ENCODE peak calls at places on chromosomes 2 and 18, in four cellular contexts. J is A673; F is mammary epithelial cell; B is effector memory CD4-positive, alpha-beta T cell. I is an unnamed sample.

GRCh38 chr2:6352906-6353515 is 512.7 kb downstream of the CMPK2 start:
- DNase-seq in B (no peak), F (no peak), J (peak; percentile 81), I (no peak)

GRCh38 chr2:29462293-29462692 is 347.1 kb downstream of the CLIP4 start:
- DNase-seq in F (peak; percentile 51), B (no peak), J (no peak), I (no peak)

GRCh38 chr2:221001377-221001776 is 570.7 kb downstream of the EPHA4 start:
- DNase-seq in F (no peak), B (no peak), J (no peak), I (no peak)

GRCh38 chr2:109614715-109615636 is 812 bp downstream of the SOWAHC start:
- DNase-seq in J (no peak), B (no peak), F (peak; percentile 37), I (no peak)

GRCh38 chr2:25814681-25815080 is 63.6 kb downstream of the ASXL2 start:
- DNase-seq in B (no peak), J (no peak), F (peak; percentile 29), I (no peak)

GRCh38 chr2:172358784-172359556 is 68.4 kb upstream of the ITGA6 start:
- DNase-seq in F (no peak), J (no peak), B (no peak), I (no peak)

GRCh38 chr2:204497855-204498254 is 47.4 kb upstream of the PARD3B start:
- DNase-seq in F (no peak), B (no peak), J (no peak), I (no peak)

GRCh38 chr2:10305715-10306114 is 3.0 kb downstream of the HPCAL1 start:
- DNase-seq in B (no peak), J (no peak), F (no peak), I (no peak)

GRCh38 chr2:65277791-65278449 is 50.3 kb downstream of the ACTR2 start:
- DNase-seq in F (no peak), B (no peak), J (no peak), I (no peak)

GRCh38 chr2:15730545-15731212 is 139.0 kb downstream of the DDX1 start:
- DNase-seq in B (no peak), J (peak; percentile 29), F (peak; percentile 87), I (no peak)

GRCh38 chr18:74283255-74283554 is 8.6 kb downstream of the CYB5A start:
- DNase-seq in J (no peak), F (no peak), B (no peak), I (no peak)

GRCh38 chr2:242043538-242044205 is 174.1 kb downstream of the RTP5 start:
- DNase-seq in F (no peak), J (no peak), B (no peak), I (no peak)

GRCh38 chr18:59382388-59382787 is 23.3 kb upstream of the LMAN1 start:
- DNase-seq in J (no peak), B (no peak), F (no peak), I (no peak)

GRCh38 chr2:9378433-9379371 is 44.6 kb downstream of the ITGB1BP1 start:
- DNase-seq in F (peak; percentile 19), J (peak; percentile 79), B (no peak), I (no peak)

GRCh38 chr18:45014047-45014501 is 333.4 kb downstream of the SETBP1 start:
- DNase-seq in F (peak; percentile 91), B (no peak), J (peak; percentile 17), I (no peak)

GRCh38 chr2:241901018-241901380 is 31.5 kb downstream of the RTP5 start:
- DNase-seq in F (no peak), B (no peak), J (no peak), I (no peak)

GRCh38 chr2:15155959-15156574 is 405.1 kb downstream of the NBAS start:
- DNase-seq in J (no peak), F (no peak), B (no peak), I (no peak)

GRCh38 chr2:14520385-14520945 is 112.1 kb upstream of the LRATD1 start:
- DNase-seq in B (no peak), J (no peak), F (no peak), I (no peak)

GRCh38 chr2:61438670-61439069 is 32.2 kb downstream of the USP34 start:
- DNase-seq in B (no peak), F (no peak), J (no peak), I (no peak)

GRCh38 chr2:229445013-229445412 is 173.9 kb upstream of the PID1 start:
- DNase-seq in J (no peak), F (peak; percentile 97), B (no peak), I (no peak)

GRCh38 chr2:8867363-8867762 is 29.9 kb upstream of the KIDINS220 start:
- DNase-seq in B (no peak), F (no peak), J (no peak), I (no peak)

GRCh38 chr18:36759167-36759776 is 69.5 kb downstream of the TPGS2 start:
- DNase-seq in F (no peak), J (no peak), B (no peak), I (no peak)

GRCh38 chr2:14255135-14255820 is 377.2 kb upstream of the LRATD1 start:
- DNase-seq in J (no peak), B (no peak), F (no peak), I (no peak)

GRCh38 chr2:43421194-43421593 is 174.6 kb downstream of the THADA start:
- DNase-seq in J (no peak), B (no peak), F (peak; percentile 18), I (no peak)

GRCh38 chr2:150480971-150481830 is 6.3 kb downstream of the RND3 start:
- DNase-seq in B (no peak), F (peak; percentile 47), J (no peak), I (no peak)

GRCh38 chr2:39735648-39736047 is 43.4 kb downstream of the THUMPD2 start:
- DNase-seq in B (no peak), J (no peak), F (no peak), I (no peak)

GRCh38 chr2:102473020-102473419 is at the start of gene SLC9A4:
- DNase-seq in F (peak; percentile 39), J (peak; percentile 41), B (no peak), I (peak; percentile 21)

GRCh38 chr2:163370169-163370886 is 365.5 kb downstream of the FIGN start:
- DNase-seq in J (no peak), B (no peak), F (peak; percentile 60), I (no peak)

GRCh38 chr2:162058973-162059668 is 14.9 kb downstream of the DPP4 start:
- DNase-seq in J (no peak), F (no peak), B (no peak), I (no peak)

GRCh38 chr2:237191693-237192076 is 106.0 kb downstream of the COPS8 start:
- DNase-seq in B (no peak), F (no peak), J (no peak), I (no peak)

GRCh38 chr2:43255249-43255960 is 29.0 kb upstream of the ZFP36L2 start:
- DNase-seq in B (no peak), F (no peak), J (peak; percentile 39), I (no peak)

GRCh38 chr2:127415593-127416485 is 2.4 kb upstream of the PROC start:
- DNase-seq in J (no peak), F (peak; percentile 72), B (peak; percentile 86), I (peak; percentile 77)

GRCh38 chr2:190528521-190529001 is 6.0 kb downstream of the NEMP2 start:
- DNase-seq in B (no peak), J (peak; percentile 18), F (peak; percentile 12), I (no peak)

GRCh38 chr18:43793910-43794309 is 516.6 kb upstream of the SYT4 start:
- DNase-seq in B (no peak), J (no peak), F (no peak), I (no peak)

GRCh38 chr2:46331099-46331766 is 34.0 kb downstream of the EPAS1 start:
- DNase-seq in F (no peak), B (no peak), J (no peak), I (no peak)

GRCh38 chr2:211085056-211085680 is 528.8 kb downstream of the CPS1 start:
- DNase-seq in F (peak; percentile 32), J (peak; percentile 62), B (no peak), I (no peak)

GRCh38 chr18:47067648-47068047 is 32.2 kb upstream of the ELOA2 start:
- DNase-seq in B (no peak), J (no peak), F (no peak), I (no peak)

GRCh38 chr2:174013310-174013751 is 48.2 kb upstream of the SP3 start:
- DNase-seq in B (no peak), F (no peak), J (no peak), I (no peak)

GRCh38 chr2:54708584-54709340 is 14.7 kb upstream of the EML6 start:
- DNase-seq in F (no peak), B (no peak), J (no peak), I (no peak)

GRCh38 chr2:17228461-17228860 is 289.8 kb downstream of the RAD51AP2 start:
- DNase-seq in F (no peak), B (no peak), J (no peak), I (no peak)

GRCh38 chr2:17226941-17227340 is 291.3 kb downstream of the RAD51AP2 start:
- DNase-seq in F (no peak), B (no peak), J (no peak), I (no peak)

GRCh38 chr2:17229414-17229813 is 288.8 kb downstream of the RAD51AP2 start:
- DNase-seq in J (no peak), F (no peak), B (no peak), I (no peak)

GRCh38 chr2:17231425-17231965 is 286.7 kb downstream of the RAD51AP2 start:
- DNase-seq in J (no peak), B (no peak), F (no peak), I (no peak)

GRCh38 chr2:17227856-17228255 is 290.4 kb downstream of the RAD51AP2 start:
- DNase-seq in B (no peak), F (no peak), J (no peak), I (no peak)
- H3K4me3 ChIP-seq in B (no peak overlapping the region), F (no peak overlapping the region), J (no peak overlapping the region), I (no peak overlapping the region)

DNA sequence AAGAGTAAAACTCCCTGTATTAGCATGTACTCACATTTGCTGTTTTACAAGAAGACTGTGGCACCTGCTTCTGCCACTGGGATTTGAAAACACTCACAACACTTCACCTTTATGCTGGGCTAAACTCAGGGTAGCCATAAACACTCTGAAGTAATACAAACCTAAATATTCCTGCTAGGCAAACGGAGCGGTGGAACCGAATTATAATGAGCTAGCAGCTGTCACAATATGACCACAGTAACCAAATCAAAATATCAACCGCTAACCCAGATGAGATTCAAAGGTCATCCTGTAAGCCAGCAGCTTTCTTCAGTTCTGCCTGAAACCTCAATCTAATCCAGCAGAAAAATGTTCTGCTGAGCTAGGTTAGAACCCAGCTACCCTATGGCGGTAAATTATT is 132.1 kb downstream of the TCF4 start:
- DNase-seq in F (no peak), J (no peak), B (no peak), I (no peak)
- H3K4me1 ChIP-seq in F (peaks cover 14% of the 10 kb centered on the region), J (peaks cover 5% of the 10 kb centered on the region), B (no peaks in the 10 kb centered on the region), I (no peaks in the 10 kb centered on the region)

GRCh38 chr2:134537121-134537520 is 181.7 kb downstream of the TMEM163 start:
- DNase-seq in F (no peak), J (no peak), B (no peak), I (no peak)
- H3K36me3 ChIP-seq in F (no peaks in the 10 kb centered on the region), J (no peaks in the 10 kb centered on the region), B (no peaks in the 10 kb centered on the region), I (no peaks in the 10 kb centered on the region)

GRCh38 chr2:226796840-226797288 is 2.8 kb downstream of the IRS1 start:
- DNase-seq in J (peak; percentile 90), B (no peak), F (no peak), I (no peak)

GRCh38 chr2:226796012-226796839 is 3.4 kb downstream of the IRS1 start:
- DNase-seq in J (peak; percentile 40), B (no peak), F (no peak), I (no peak)

GRCh38 chr2:226797989-226798421 is 1.6 kb downstream of the IRS1 start:
- DNase-seq in B (no peak), F (no peak), J (peak; percentile 37), I (no peak)

GRCh38 chr2:226798422-226799210 is 1.0 kb downstream of the IRS1 start:
- DNase-seq in J (peak; percentile 77), F (peak; percentile 55), B (no peak), I (peak; percentile 65)

GRCh38 chr2:226797289-226797988 is 2.2 kb downstream of the IRS1 start:
- DNase-seq in B (no peak), F (no peak), J (peak; percentile 93), I (peak; percentile 48)
- H3K4me3 ChIP-seq in B (no peak overlapping the region), F (peak overlapping the region; percentile 82), J (peak overlapping the region; percentile 91), I (no peak overlapping the region)